ENCODE peak calls at places on chromosomes 13 and 19, in nine cellular contexts. T, S, J, K, B, D, P, U and L are unnamed samples.

GRCh38 chr19:679418-680286 is 3.5 kb downstream of the FSTL3 start:
- DNase-seq in B (peak), T (no peak), U (no peak), J (peak), P (peak), D (peak), K (no peak), S (peak), L (no peak)

GRCh38 chr19:46896076-46896794 is 35.4 kb downstream of the ARHGAP35 start:
- DNase-seq in D (no peak), S (no peak), U (no peak), J (no peak), P (no peak), B (no peak), K (no peak), T (no peak), L (no peak)

GRCh38 chr19:2084993-2085720 is 11.0 kb downstream of the MOB3A start:
- DNase-seq in S (no peak), J (no peak), T (no peak), B (peak), U (peak), D (no peak), P (peak), K (peak), L (no peak)

GRCh38 chr19:2494447-2495129 is 18.7 kb downstream of the GADD45B start:
- DNase-seq in S (no peak), P (peak), B (peak), J (peak), D (no peak), U (no peak), K (peak), T (no peak), L (peak)

GRCh38 chr13:45626731-45627374 is 11.3 kb upstream of the ERICH6B start:
- DNase-seq in D (no peak), B (no peak), S (no peak), T (no peak), J (no peak), U (no peak), K (no peak), P (no peak), L (no peak)

GRCh38 chr19:55256562-55257460 is 2.0 kb downstream of the PPP6R1 start:
- DNase-seq in P (no peak), B (peak), J (no peak), T (no peak), D (no peak), U (no peak), K (no peak), S (no peak), L (no peak)

GRCh38 chr13:95235199-95235726 is 66.0 kb downstream of the ABCC4 start:
- DNase-seq in U (no peak), J (no peak), S (no peak), T (no peak), P (no peak), B (no peak), K (no peak), D (no peak), L (no peak)

GRCh38 chr19:12364391-12365093 is 941 bp downstream of the ZNF442 start:
- DNase-seq in U (no peak), B (no peak), T (no peak), K (peak), D (peak), J (peak), S (no peak), P (peak), L (peak)

GRCh38 chr19:48445256-48445605 is 552 bp upstream of the GRWD1 start:
- DNase-seq in B (peak), U (no peak), S (peak), P (peak), T (peak), D (peak), K (peak), J (peak), L (no peak)

GRCh38 chr19:12647490-12648071 is 19.0 kb downstream of the MAN2B1 start:
- DNase-seq in S (no peak), B (peak), D (no peak), K (no peak), P (peak), J (no peak), U (no peak), T (peak), L (no peak)

GRCh38 chr13:112793545-112794445 is 104.0 kb downstream of the ATP11A start:
- DNase-seq in T (no peak), U (no peak), S (no peak), J (no peak), D (no peak), K (no peak), B (no peak), P (no peak), L (no peak)

GRCh38 chr13:113584205-113584869 is at the start of gene TFDP1:
- DNase-seq in U (peak), B (peak), D (peak), S (peak), P (peak), K (peak), T (peak), J (peak), L (peak)

GRCh38 chr19:49434907-49435577 is 6.3 kb downstream of the SLC17A7 start:
- DNase-seq in P (no peak), S (no peak), D (no peak), B (no peak), U (no peak), K (peak), T (no peak), J (no peak), L (peak)

GRCh38 chr13:24274452-24274971 is 34.9 kb upstream of the C1QTNF9 start:
- DNase-seq in P (peak), B (no peak), U (peak), S (no peak), T (no peak), J (no peak), K (peak), D (no peak), L (peak)

GRCh38 chr19:35977446-35978222 is 17.4 kb upstream of the SDHAF1 start:
- DNase-seq in B (no peak), U (no peak), T (no peak), P (peak), S (no peak), K (no peak), J (no peak), D (peak), L (no peak)

GRCh38 chr13:109875746-109876145 is 89.4 kb upstream of the IRS2 start:
- DNase-seq in S (no peak), J (no peak), K (no peak), U (no peak), B (no peak), D (no peak), P (no peak), T (no peak), L (no peak)